ENCODE peak calls at places on chromosomes 5 and 9, in seven cellular contexts. One of them, this sample, is unnamed.

GRCh38 chr9:74379718-74380117 is 117.4 kb upstream of the RORB start:
- DNase-seq in AG09319: no peak
- DNase-seq in cardiac fibroblast: no peak
- DNase-seq in A549: peak
- DNase-seq in AG09309: no peak
- DNase-seq in astrocyte: peak
- DNase-seq in neural progenitor cell: peak
- DNase-seq in this sample: peak

GRCh38 chr5:161541-162110 is 29.7 kb upstream of the LRRC14B start:
- DNase-seq in cardiac fibroblast: no peak
- DNase-seq in AG09319: no peak
- DNase-seq in AG09309: no peak
- DNase-seq in astrocyte: no peak
- DNase-seq in neural progenitor cell: no peak
- DNase-seq in A549: no peak
- DNase-seq in this sample: no peak

GRCh38 chr5:14316471-14316870 is 173.3 kb downstream of the TRIO start:
- DNase-seq in AG09319: no peak
- DNase-seq in astrocyte: no peak
- DNase-seq in cardiac fibroblast: no peak
- DNase-seq in AG09309: no peak
- DNase-seq in neural progenitor cell: no peak
- DNase-seq in A549: no peak
- DNase-seq in this sample: peak

GRCh38 chr5:17381926-17382325 is 116.1 kb upstream of the TAF11L2 start:
- DNase-seq in cardiac fibroblast: no peak
- DNase-seq in neural progenitor cell: no peak
- DNase-seq in A549: no peak
- DNase-seq in AG09319: no peak
- DNase-seq in astrocyte: no peak
- DNase-seq in AG09309: no peak
- DNase-seq in this sample: no peak

GRCh38 chr5:30401479-30402058 is 791.9 kb upstream of the CDH6 start:
- DNase-seq in AG09319: peak
- DNase-seq in astrocyte: peak
- DNase-seq in A549: no peak
- DNase-seq in cardiac fibroblast: peak
- DNase-seq in neural progenitor cell: peak
- DNase-seq in AG09309: no peak
- DNase-seq in this sample: peak

GRCh38 chr9:131738838-131739191 is 1.1 kb downstream of the RAPGEF1 start:
- DNase-seq in AG09319: no peak
- DNase-seq in A549: no peak
- DNase-seq in cardiac fibroblast: no peak
- DNase-seq in astrocyte: no peak
- DNase-seq in neural progenitor cell: peak
- DNase-seq in AG09309: no peak
- DNase-seq in this sample: no peak

GRCh38 chr9:32580631-32581300 is 7.8 kb upstream of the NDUFB6 start:
- DNase-seq in neural progenitor cell: no peak
- DNase-seq in AG09319: no peak
- DNase-seq in astrocyte: no peak
- DNase-seq in A549: no peak
- DNase-seq in cardiac fibroblast: no peak
- DNase-seq in AG09309: no peak
- DNase-seq in this sample: no peak

GRCh38 chr9:69465473-69465872 is 140.5 kb downstream of the ENTREP1 start:
- DNase-seq in cardiac fibroblast: no peak
- DNase-seq in neural progenitor cell: no peak
- DNase-seq in A549: no peak
- DNase-seq in AG09309: no peak
- DNase-seq in AG09319: no peak
- DNase-seq in astrocyte: no peak
- DNase-seq in this sample: no peak

GRCh38 chr5:170632985-170633234 is 129.1 kb downstream of the KCNIP1 start:
- DNase-seq in AG09309: no peak
- DNase-seq in cardiac fibroblast: no peak
- DNase-seq in AG09319: no peak
- DNase-seq in neural progenitor cell: peak
- DNase-seq in A549: no peak
- DNase-seq in astrocyte: no peak
- DNase-seq in this sample: no peak

GRCh38 chr9:121169094-121169601 is 32.5 kb downstream of the RAB14 start:
- DNase-seq in neural progenitor cell: no peak
- DNase-seq in cardiac fibroblast: no peak
- DNase-seq in AG09309: no peak
- DNase-seq in AG09319: no peak
- DNase-seq in A549: peak
- DNase-seq in astrocyte: no peak
- DNase-seq in this sample: peak

GRCh38 chr5:170471551-170472212 is 32.1 kb upstream of the KCNIP1 start:
- DNase-seq in cardiac fibroblast: no peak
- DNase-seq in AG09309: no peak
- DNase-seq in AG09319: no peak
- DNase-seq in astrocyte: no peak
- DNase-seq in neural progenitor cell: no peak
- DNase-seq in A549: no peak
- DNase-seq in this sample: no peak

GRCh38 chr5:133260715-133261114 is 208.9 kb downstream of the HSPA4 start:
- DNase-seq in AG09319: no peak
- DNase-seq in AG09309: no peak
- DNase-seq in astrocyte: no peak
- DNase-seq in A549: no peak
- DNase-seq in neural progenitor cell: no peak
- DNase-seq in cardiac fibroblast: no peak
- DNase-seq in this sample: no peak
- TF ChIP-seq CTCF in AG09319: no peak
- TF ChIP-seq CTCF in AG09309: peak
- TF ChIP-seq CTCF in astrocyte: peak
- TF ChIP-seq CTCF in A549: peak
- TF ChIP-seq CTCF in neural progenitor cell: no peak
- TF ChIP-seq CTCF in cardiac fibroblast: no peak
- TF ChIP-seq CTCF in this sample: peak

DNA sequence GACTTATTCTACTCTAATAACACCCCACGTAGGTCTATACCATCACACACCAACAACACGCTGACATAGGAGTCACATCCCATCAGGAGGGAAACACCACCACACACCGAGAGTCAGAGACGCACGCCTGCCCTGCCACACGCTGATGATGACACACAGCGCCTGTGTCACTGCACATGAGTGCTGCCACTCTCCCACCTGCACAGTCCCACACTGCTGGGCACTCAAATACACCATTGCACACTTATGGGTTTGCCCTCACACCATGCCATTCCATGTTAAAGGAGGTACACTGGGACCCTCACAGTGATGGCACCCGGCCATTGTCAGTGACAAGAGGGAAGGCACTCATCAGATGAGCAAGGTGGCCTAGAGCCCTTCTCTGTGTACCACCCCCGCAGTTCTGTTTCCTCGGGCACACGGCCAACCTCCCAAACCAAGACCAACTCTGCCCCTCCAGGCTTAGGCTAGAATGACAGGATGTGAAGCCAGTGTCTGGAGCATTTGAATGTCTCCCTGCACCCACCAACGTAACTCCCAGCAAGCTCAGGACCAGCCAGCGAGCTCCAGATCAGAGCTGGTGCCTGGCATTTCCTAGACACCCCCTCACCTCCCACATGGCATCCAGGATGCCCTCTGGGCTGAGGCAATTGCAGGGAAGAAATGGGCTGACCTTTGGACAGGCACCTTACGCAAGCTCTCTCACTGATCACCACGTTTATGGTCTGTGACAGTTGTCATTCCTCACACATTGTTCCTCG is 3.6 kb upstream of the CPLX2 start:
- DNase-seq in astrocyte: no peak
- DNase-seq in AG09309: no peak
- DNase-seq in AG09319: no peak
- DNase-seq in neural progenitor cell: peak
- DNase-seq in cardiac fibroblast: no peak
- DNase-seq in A549: peak
- DNase-seq in this sample: peak
- TF ChIP-seq CTCF in astrocyte: no peak
- TF ChIP-seq CTCF in AG09309: peak
- TF ChIP-seq CTCF in AG09319: no peak
- TF ChIP-seq CTCF in neural progenitor cell: peak
- TF ChIP-seq CTCF in cardiac fibroblast: no peak
- TF ChIP-seq CTCF in A549: peak
- TF ChIP-seq CTCF in this sample: no peak

GRCh38 chr5:77776606-77777206 is 567 bp upstream of the TBCA start:
- DNase-seq in AG09319: no peak
- DNase-seq in cardiac fibroblast: no peak
- DNase-seq in astrocyte: no peak
- DNase-seq in neural progenitor cell: no peak
- DNase-seq in A549: no peak
- DNase-seq in AG09309: no peak
- DNase-seq in this sample: no peak

GRCh38 chr5:77777911-77778310 is 1.8 kb upstream of the TBCA start:
- DNase-seq in astrocyte: no peak
- DNase-seq in neural progenitor cell: no peak
- DNase-seq in AG09309: no peak
- DNase-seq in cardiac fibroblast: no peak
- DNase-seq in AG09319: no peak
- DNase-seq in A549: no peak
- DNase-seq in this sample: no peak

GRCh38 chr5:77777281-77777892 is 1.2 kb upstream of the TBCA start:
- DNase-seq in neural progenitor cell: no peak
- DNase-seq in cardiac fibroblast: no peak
- DNase-seq in AG09319: no peak
- DNase-seq in AG09309: no peak
- DNase-seq in astrocyte: peak
- DNase-seq in A549: no peak
- DNase-seq in this sample: no peak

GRCh38 chr5:77774981-77775772 is 962 bp downstream of the TBCA start:
- DNase-seq in AG09309: peak
- DNase-seq in A549: no peak
- DNase-seq in AG09319: no peak
- DNase-seq in cardiac fibroblast: no peak
- DNase-seq in neural progenitor cell: no peak
- DNase-seq in astrocyte: no peak
- DNase-seq in this sample: no peak

GRCh38 chr5:77775773-77776605 is at the start of gene TBCA:
- DNase-seq in A549: peak
- DNase-seq in cardiac fibroblast: peak
- DNase-seq in astrocyte: peak
- DNase-seq in AG09319: peak
- DNase-seq in AG09309: peak
- DNase-seq in neural progenitor cell: peak
- DNase-seq in this sample: peak
- TF ChIP-seq CTCF in A549: no peak
- TF ChIP-seq CTCF in cardiac fibroblast: no peak
- TF ChIP-seq CTCF in astrocyte: no peak
- TF ChIP-seq CTCF in AG09319: no peak
- TF ChIP-seq CTCF in AG09309: no peak
- TF ChIP-seq CTCF in neural progenitor cell: peak
- TF ChIP-seq CTCF in this sample: peak

GRCh38 chr5:133041910-133042309 is 9.9 kb upstream of the HSPA4 start:
- DNase-seq in AG09319: no peak
- DNase-seq in neural progenitor cell: no peak
- DNase-seq in astrocyte: peak
- DNase-seq in AG09309: no peak
- DNase-seq in cardiac fibroblast: peak
- DNase-seq in A549: no peak
- DNase-seq in this sample: peak
- TF ChIP-seq CTCF in AG09319: no peak
- TF ChIP-seq CTCF in neural progenitor cell: no peak
- TF ChIP-seq CTCF in astrocyte: no peak
- TF ChIP-seq CTCF in AG09309: peak
- TF ChIP-seq CTCF in cardiac fibroblast: peak
- TF ChIP-seq CTCF in A549: no peak
- TF ChIP-seq CTCF in this sample: no peak

DNA sequence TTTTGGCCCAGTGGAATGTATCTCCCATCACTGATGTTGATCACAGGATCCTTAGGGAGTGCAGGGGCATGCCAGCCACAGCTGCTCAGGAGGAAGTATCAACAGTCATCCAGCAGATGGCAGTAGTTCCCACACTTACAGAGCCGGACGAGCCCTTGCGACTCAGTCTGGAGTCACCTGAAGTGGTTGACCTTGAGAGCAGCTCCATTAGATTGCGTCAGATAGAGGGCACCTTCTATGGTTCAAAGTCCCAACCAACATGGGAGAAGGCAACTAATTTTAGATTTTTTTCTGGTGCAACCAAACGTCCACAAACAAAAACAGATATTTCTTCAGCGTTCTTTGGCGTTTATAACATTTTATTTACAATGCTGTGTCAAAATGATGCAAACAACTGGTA is 124.5 kb downstream of the EGFLAM start:
- DNase-seq in AG09309: no peak
- DNase-seq in astrocyte: peak
- DNase-seq in AG09319: peak
- DNase-seq in neural progenitor cell: peak
- DNase-seq in cardiac fibroblast: peak
- DNase-seq in A549: peak
- DNase-seq in this sample: peak
- TF ChIP-seq CTCF in AG09309: peak
- TF ChIP-seq CTCF in astrocyte: peak
- TF ChIP-seq CTCF in AG09319: peak
- TF ChIP-seq CTCF in neural progenitor cell: peak
- TF ChIP-seq CTCF in cardiac fibroblast: peak
- TF ChIP-seq CTCF in A549: peak
- TF ChIP-seq CTCF in this sample: peak

GRCh38 chr9:34646211-34647083 is at the start of gene GALT:
- DNase-seq in cardiac fibroblast: peak
- DNase-seq in A549: peak
- DNase-seq in AG09319: peak
- DNase-seq in astrocyte: peak
- DNase-seq in AG09309: peak
- DNase-seq in neural progenitor cell: peak
- DNase-seq in this sample: peak
- TF ChIP-seq CTCF in cardiac fibroblast: peak
- TF ChIP-seq CTCF in A549: peak
- TF ChIP-seq CTCF in AG09319: peak
- TF ChIP-seq CTCF in astrocyte: no peak
- TF ChIP-seq CTCF in AG09309: peak
- TF ChIP-seq CTCF in neural progenitor cell: peak
- TF ChIP-seq CTCF in this sample: peak

DNA sequence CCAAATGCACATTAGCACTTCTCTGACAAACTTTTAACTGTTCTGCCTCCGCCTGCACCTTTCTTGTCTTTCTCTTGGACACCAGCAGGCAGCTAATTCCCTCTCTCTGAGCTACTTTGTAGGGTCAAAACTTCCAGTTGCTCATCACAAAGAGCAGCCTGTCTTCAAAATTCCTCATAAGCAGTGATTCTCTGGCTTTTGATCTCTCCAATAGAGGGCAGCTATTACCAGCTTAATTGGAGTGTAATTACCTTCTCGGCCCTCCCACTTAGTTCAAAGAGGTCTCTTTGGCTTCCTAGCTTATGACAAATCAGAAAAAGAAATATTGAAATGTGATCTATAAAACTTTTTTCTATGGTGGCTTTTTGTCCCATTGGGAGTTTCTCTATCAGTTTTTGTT is 43.6 kb upstream of the RAD23B start:
- DNase-seq in astrocyte: no peak
- DNase-seq in AG09309: no peak
- DNase-seq in cardiac fibroblast: peak
- DNase-seq in A549: no peak
- DNase-seq in neural progenitor cell: peak
- DNase-seq in AG09319: no peak
- DNase-seq in this sample: peak
- TF ChIP-seq CTCF in astrocyte: no peak
- TF ChIP-seq CTCF in AG09309: peak
- TF ChIP-seq CTCF in cardiac fibroblast: peak
- TF ChIP-seq CTCF in A549: no peak
- TF ChIP-seq CTCF in neural progenitor cell: peak
- TF ChIP-seq CTCF in AG09319: peak
- TF ChIP-seq CTCF in this sample: peak